ENCODE peak calls at places on chromosome 1, in six cellular contexts. H is GM12865, U is body of pancreas, Z is GM23338, C is cardiac fibroblast, T is H1. R is an unnamed sample.

GRCh38 chr1:147612366-147612765 is 58.0 kb downstream of the ACP6 start:
- DNase-seq in H (no peak), U (no peak), Z (no peak), C (no peak), T (no peak), R (no peak)

GRCh38 chr1:87794788-87795614 is 466.3 kb downstream of the LMO4 start:
- DNase-seq in H (no peak), U (peak), Z (no peak), C (peak), T (no peak), R (no peak)

GRCh38 chr1:180415985-180416633 is 86.3 kb downstream of the ACBD6 start:
- DNase-seq in H (peak), U (no peak), Z (peak), C (peak), T (no peak), R (peak)

GRCh38 chr1:38923607-38924006 is 18.0 kb downstream of the RHBDL2 start:
- DNase-seq in H (no peak), U (no peak), Z (no peak), C (peak), T (no peak), R (no peak)

GRCh38 chr1:29563571-29563970 is 327.2 kb downstream of the PTPRU start:
- DNase-seq in H (no peak), U (no peak), Z (no peak), C (peak), T (no peak), R (no peak)

GRCh38 chr1:214957330-214958137 is 125.0 kb upstream of the KCNK2 start:
- DNase-seq in H (peak), U (peak), Z (no peak), C (peak), T (no peak), R (no peak)

GRCh38 chr1:67590329-67590728 is 94.7 kb upstream of the GADD45A start:
- DNase-seq in H (no peak), U (no peak), Z (no peak), C (peak), T (no peak), R (no peak)

GRCh38 chr1:231778009-231778719 is 151.6 kb downstream of the DISC1 start:
- DNase-seq in H (no peak), U (peak), Z (no peak), C (peak), T (no peak), R (no peak)

GRCh38 chr1:175984813-175985212 is 222.3 kb downstream of the COP1 start:
- DNase-seq in H (no peak), U (no peak), Z (no peak), C (no peak), T (no peak), R (no peak)

GRCh38 chr1:104460880-104461279 is 711.2 kb downstream of the AMY1C start:
- DNase-seq in H (no peak), U (no peak), Z (no peak), C (no peak), T (no peak), R (no peak)

GRCh38 chr1:61269648-61270047 is 187.3 kb downstream of the NFIA start:
- DNase-seq in H (no peak), U (no peak), Z (no peak), C (no peak), T (no peak), R (no peak)

GRCh38 chr1:109482242-109482641 is 1.5 kb upstream of the ATXN7L2 start:
- DNase-seq in H (no peak), U (no peak), Z (no peak), C (no peak), T (no peak), R (no peak)

GRCh38 chr1:46724991-46725735 is 6.2 kb upstream of the EFCAB14 start:
- DNase-seq in H (peak), U (peak), Z (peak), C (peak), T (no peak), R (peak)

GRCh38 chr1:201652180-201652579 is 113.3 kb downstream of the NAV1 start:
- DNase-seq in H (no peak), U (no peak), Z (no peak), C (no peak), T (no peak), R (no peak)

GRCh38 chr1:203650012-203650836 is 23.6 kb downstream of the ATP2B4 start:
- DNase-seq in H (peak), U (peak), Z (peak), C (no peak), T (peak), R (peak)

GRCh38 chr1:181106022-181106312 is 17.5 kb downstream of the IER5 start:
- DNase-seq in H (no peak), U (no peak), Z (no peak), C (no peak), T (no peak), R (no peak)

GRCh38 chr1:233020441-233020840 is 70.0 kb downstream of the NTPCR start:
- DNase-seq in H (no peak), U (peak), Z (no peak), C (no peak), T (no peak), R (no peak)

GRCh38 chr1:186950547-186950946 is 121.8 kb downstream of the PLA2G4A start:
- DNase-seq in H (no peak), U (no peak), Z (no peak), C (peak), T (no peak), R (no peak)

GRCh38 chr1:193932979-193933378 is 746.6 kb upstream of the B3GALT2 start:
- DNase-seq in H (no peak), U (no peak), Z (no peak), C (no peak), T (no peak), R (no peak)

GRCh38 chr1:37721565-37721964 is 29.2 kb downstream of the CDCA8 start:
- DNase-seq in H (no peak), U (no peak), Z (peak), C (no peak), T (no peak), R (no peak)

GRCh38 chr1:199995096-199995685 is 32.3 kb upstream of the NR5A2 start:
- DNase-seq in H (no peak), U (no peak), Z (no peak), C (no peak), T (no peak), R (no peak)

GRCh38 chr1:201633811-201634210 is 94.9 kb downstream of the NAV1 start:
- DNase-seq in H (no peak), U (no peak), Z (no peak), C (peak), T (no peak), R (no peak)

GRCh38 chr1:28246427-28246832 is 10.5 kb downstream of the ATP5IF1 start:
- DNase-seq in H (peak), U (peak), Z (peak), C (peak), T (no peak), R (no peak)

GRCh38 chr1:153190373-153190772 is 12.9 kb upstream of the LELP1 start:
- DNase-seq in H (peak), U (peak), Z (peak), C (no peak), T (no peak), R (no peak)
- TF ChIP-seq CTCF in H (peak), U (peak), Z (peak), C (no peak), T (peak), R (peak)

GRCh38 chr1:113903496-113904291 is 905 bp downstream of the AP4B1 start:
- DNase-seq in H (peak), U (no peak), Z (no peak), C (peak), T (no peak), R (no peak)

GRCh38 chr1:113904292-113904673 is 316 bp downstream of the AP4B1 start:
- DNase-seq in H (no peak), U (no peak), Z (peak), C (no peak), T (no peak), R (peak)

GRCh38 chr1:113901171-113901570 is 3.4 kb downstream of the AP4B1 start:
- DNase-seq in H (no peak), U (no peak), Z (no peak), C (no peak), T (no peak), R (no peak)

GRCh38 chr1:113905435-113905861 is 322 bp downstream of the DCLRE1B start:
- DNase-seq in H (peak), U (no peak), Z (peak), C (no peak), T (no peak), R (peak)

GRCh38 chr1:113904674-113905434 is at the start of the genes AP4B1 and DCLRE1B:
- DNase-seq in H (peak), U (peak), Z (peak), C (peak), T (peak), R (peak)
- TF ChIP-seq CTCF in H (peak), U (peak), Z (peak), C (peak), T (peak), R (peak)

DNA sequence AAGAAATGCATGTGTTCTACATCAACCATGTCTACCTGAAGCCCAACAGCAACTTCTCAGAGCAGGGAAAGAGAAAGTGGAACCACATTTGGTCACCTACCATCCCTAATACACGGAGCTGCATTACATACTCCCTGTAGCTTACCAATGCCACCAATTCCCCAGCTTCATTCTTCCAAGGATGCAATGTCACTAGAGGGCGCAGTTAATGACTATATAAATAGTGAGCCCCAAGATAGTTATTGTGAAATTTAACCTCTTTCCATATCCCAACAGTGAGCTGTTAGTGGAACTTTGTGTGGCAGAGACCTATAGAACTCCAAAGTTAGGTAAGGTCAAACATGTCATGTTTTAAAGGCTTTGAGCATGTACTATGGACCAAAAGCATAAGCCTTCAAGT is 618.3 kb downstream of the SMYD3 start:
- DNase-seq in H (peak), U (no peak), Z (peak), C (peak), T (peak), R (no peak)
- TF ChIP-seq CTCF in H (peak), U (no peak), Z (peak), C (peak), T (peak), R (peak)

GRCh38 chr1:9234223-9235122 is at the start of gene H6PD:
- DNase-seq in H (peak), U (peak), Z (peak), C (peak), T (no peak), R (peak)
- TF ChIP-seq CTCF in H (peak), U (peak), Z (peak), C (peak), T (peak), R (peak)

DNA sequence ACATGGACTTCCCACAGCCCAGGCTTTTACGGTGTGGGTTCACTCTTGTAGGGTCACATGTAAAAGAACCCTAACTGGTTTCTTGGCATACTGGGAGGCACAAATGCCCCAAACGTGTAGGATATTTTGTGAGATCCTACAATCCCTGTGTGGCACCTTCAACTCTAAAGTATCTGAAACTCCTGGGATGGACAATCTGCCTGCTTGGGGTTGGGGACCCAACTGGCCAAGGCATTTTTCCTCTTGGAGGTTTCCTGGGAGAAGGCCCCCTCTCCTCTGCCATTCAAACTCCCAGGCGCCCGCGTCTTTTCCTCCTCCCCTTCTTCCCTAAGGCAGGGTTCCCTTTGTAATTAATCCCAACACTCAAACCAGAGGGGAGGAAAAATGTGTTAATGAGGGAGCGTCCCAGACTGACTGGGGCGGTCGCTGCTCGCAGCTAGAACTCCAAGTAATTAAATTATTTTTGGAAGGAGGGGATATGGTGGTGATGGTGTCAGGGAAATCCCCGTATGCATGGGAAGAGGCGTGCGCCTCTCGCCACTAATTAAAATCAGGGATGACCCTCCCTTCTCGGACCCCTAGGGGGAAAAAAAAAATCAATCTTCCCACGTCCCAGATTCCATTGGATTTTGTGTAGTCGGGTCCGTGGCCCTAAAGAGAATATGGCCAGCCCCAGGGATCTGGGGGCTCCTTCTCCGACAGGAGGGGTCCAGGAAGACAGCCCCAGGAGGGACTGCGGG is 650 bp upstream of the VANGL2 start:
- DNase-seq in H (no peak), U (no peak), Z (peak), C (no peak), T (no peak), R (no peak)
- TF ChIP-seq CTCF in H (no peak), U (no peak), Z (no peak), C (no peak), T (no peak), R (no peak)

GRCh38 chr1:65469126-65469888 is 48.8 kb downstream of the LEPR start:
- DNase-seq in H (no peak), U (no peak), Z (no peak), C (peak), T (no peak), R (no peak)
- TF ChIP-seq CTCF in H (no peak), U (no peak), Z (no peak), C (no peak), T (no peak), R (no peak)

DNA sequence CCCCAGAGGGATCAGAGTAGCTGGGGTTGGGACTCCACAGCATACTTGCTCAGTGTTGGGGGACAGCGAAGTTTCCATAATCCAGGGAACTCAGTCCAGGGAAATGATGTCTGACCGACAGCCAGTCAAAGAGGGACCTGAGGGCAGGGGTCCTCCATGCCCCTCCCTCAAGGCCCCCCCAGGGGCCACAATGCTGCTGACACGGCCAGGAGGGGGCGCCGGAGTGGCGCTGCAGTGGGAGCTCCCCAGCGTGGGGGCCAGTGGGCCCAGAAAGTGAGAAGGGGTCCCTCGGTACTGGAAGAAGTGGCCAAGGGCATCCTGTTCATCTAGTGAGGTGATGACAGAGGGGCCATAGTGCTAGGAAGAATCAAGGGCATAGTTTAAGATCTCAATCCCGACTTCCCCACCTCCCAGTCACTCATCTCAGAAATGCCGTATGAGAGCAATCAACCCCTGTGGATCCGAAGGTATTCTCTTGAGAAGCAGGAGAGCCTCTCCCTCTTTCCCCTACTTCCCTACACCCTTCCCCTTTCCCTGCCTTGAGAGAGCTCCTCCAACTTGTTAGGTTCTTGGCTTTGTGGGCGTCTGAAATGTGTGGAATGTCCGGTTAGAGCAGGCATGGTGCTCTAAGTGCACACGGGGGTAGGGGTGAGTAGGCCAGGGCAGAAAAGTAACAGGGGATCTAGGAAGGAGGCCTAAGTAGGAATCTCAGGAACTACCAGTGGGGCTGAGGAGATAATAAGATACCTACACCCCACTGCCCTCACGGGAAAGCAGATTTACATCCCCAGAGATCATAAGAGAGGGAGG is 4.1 kb downstream of the NUDT17 start:
- DNase-seq in H (no peak), U (no peak), Z (peak), C (peak), T (no peak), R (no peak)
- TF ChIP-seq CTCF in H (peak), U (no peak), Z (peak), C (peak), T (peak), R (peak)

GRCh38 chr1:208731976-208732821 is 488.0 kb upstream of the PLXNA2 start:
- DNase-seq in H (peak), U (no peak), Z (no peak), C (no peak), T (no peak), R (peak)

GRCh38 chr1:208741296-208741695 is 497.1 kb upstream of the PLXNA2 start:
- DNase-seq in H (no peak), U (no peak), Z (no peak), C (no peak), T (no peak), R (no peak)

DNA sequence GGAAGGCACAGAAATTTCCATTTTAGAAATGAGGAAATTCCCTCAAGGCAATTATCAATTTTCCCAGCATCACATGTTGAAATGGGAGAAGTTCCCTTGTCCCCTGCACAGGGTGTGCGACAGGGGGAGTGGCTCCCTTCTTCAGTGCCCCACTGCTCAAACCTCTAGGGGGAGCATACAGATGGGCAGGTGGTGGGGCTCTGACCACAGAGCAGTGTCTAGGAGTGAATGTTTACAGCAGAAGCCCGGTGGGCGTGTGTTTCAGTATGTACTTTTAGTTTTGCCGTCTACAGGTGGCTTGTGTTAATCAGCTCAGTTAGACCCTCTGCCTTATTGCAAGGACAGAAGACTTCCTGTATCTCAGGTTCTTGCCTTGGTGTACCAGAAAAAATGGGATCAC is 493.7 kb upstream of the PLXNA2 start:
- DNase-seq in H (peak), U (no peak), Z (peak), C (no peak), T (no peak), R (no peak)
- TF ChIP-seq CTCF in H (peak), U (no peak), Z (peak), C (no peak), T (peak), R (no peak)

GRCh38 chr1:2292725-2293450 is 64.8 kb downstream of the SKI start:
- DNase-seq in H (no peak), U (no peak), Z (no peak), C (no peak), T (no peak), R (no peak)

GRCh38 chr1:2288816-2289536 is 60.9 kb downstream of the SKI start:
- DNase-seq in H (no peak), U (no peak), Z (no peak), C (no peak), T (no peak), R (no peak)

GRCh38 chr1:2289607-2290006 is 61.5 kb downstream of the SKI start:
- DNase-seq in H (no peak), U (no peak), Z (no peak), C (no peak), T (no peak), R (no peak)

GRCh38 chr1:2290171-2290578 is 62.1 kb downstream of the SKI start:
- DNase-seq in H (no peak), U (no peak), Z (no peak), C (no peak), T (no peak), R (no peak)

DNA sequence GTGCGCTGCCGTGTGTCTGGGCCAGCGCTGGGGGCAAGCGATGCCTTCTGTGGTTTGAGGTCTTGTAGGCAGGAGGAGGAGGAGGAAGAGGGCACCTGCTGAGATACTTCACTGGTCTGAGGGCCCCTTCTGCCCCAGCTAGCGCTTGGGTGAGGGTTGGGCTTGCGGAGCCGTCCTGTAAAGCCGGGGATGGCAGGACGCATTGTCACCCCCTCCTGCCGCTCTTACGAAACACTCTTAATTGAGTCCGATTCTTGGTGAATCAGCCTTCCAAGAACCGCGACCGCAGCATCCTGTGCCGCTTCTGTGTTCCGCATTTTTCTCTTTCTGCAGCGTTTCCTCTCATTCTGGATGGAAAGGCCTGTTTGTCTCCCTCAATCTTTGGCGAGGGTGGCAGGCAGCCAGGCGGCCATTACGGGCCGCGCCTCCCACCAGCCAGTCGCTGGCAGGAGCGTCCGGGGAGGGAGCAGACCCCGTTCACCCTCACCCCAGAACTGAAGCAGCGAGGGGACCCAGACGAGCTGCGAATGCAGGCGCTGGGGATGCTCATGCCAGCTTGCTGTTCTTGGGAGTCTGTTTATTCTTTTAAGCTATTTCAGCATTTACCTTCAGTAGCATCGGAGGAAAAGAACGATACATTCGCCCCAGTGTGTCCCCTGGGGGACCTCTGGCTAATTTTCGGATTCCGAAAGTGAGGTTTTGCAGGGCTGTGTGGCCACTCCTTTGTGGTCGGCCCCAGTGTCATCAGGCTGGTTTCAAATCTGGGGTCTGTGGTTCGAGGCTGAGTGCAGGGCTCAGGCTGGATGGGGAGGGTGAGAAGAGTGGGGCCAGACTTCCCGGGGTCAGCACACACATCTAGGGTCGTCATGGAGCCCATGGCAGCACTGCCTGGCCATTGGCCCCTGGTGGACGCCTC is 62.7 kb downstream of the SKI start:
- DNase-seq in H (peak), U (peak), Z (no peak), C (peak), T (no peak), R (peak)
- TF ChIP-seq CTCF in H (no peak), U (no peak), Z (no peak), C (no peak), T (no peak), R (no peak)

GRCh38 chr1:229897540-229897939 is 169.5 kb upstream of the GALNT2 start:
- DNase-seq in H (no peak), U (no peak), Z (no peak), C (no peak), T (no peak), R (no peak)
- TF ChIP-seq CTCF in H (no peak), U (no peak), Z (no peak), C (no peak), T (no peak), R (no peak)

R was measured in GM13976.